ENCODE peak calls at places on chromosomes 2 and 18, in four cellular contexts. P, L, O and X are unnamed samples. For H3K4me1, the result is how much of the 10 kb centered on the place peaks cover.

GRCh38 chr2:232949016-232949415 is 64.0 kb downstream of the NGEF start:
- DNase-seq in L (no peak), P (no peak), O (no peak), X (no peak)

GRCh38 chr2:38037757-38038615 is 38.0 kb downstream of the CYP1B1 start:
- DNase-seq in O (no peak), L (no peak), P (peak), X (no peak)

GRCh38 chr18:35032113-35032512 is 9.1 kb upstream of the MAPRE2 start:
- DNase-seq in L (no peak), P (no peak), O (no peak), X (no peak)

GRCh38 chr2:2747797-2748301 is 416.8 kb upstream of the MYT1L start:
- DNase-seq in O (no peak), P (no peak), L (no peak), X (no peak)

GRCh38 chr2:167692191-167692590 is 555.2 kb downstream of the STK39 start:
- DNase-seq in O (no peak), L (no peak), P (no peak), X (no peak)

GRCh38 chr2:42125887-42126594 is 43.1 kb upstream of the EML4 start:
- DNase-seq in P (no peak), O (no peak), L (no peak), X (no peak)

GRCh38 chr18:76145968-76146367 is 349.1 kb downstream of the ZNF516 start:
- DNase-seq in O (no peak), P (no peak), L (no peak), X (no peak)

GRCh38 chr2:109195193-109196045 is 66.4 kb downstream of the SH3RF3 start:
- DNase-seq in O (no peak), L (no peak), P (no peak), X (no peak)

GRCh38 chr18:24923138-24923537 is 428.8 kb downstream of the ZNF521 start:
- DNase-seq in P (no peak), O (no peak), L (peak), X (no peak)

GRCh38 chr2:177296047-177296446 is 31.5 kb upstream of the NFE2L2 start:
- DNase-seq in P (no peak), L (peak), O (no peak), X (no peak)

GRCh38 chr2:62313433-62314227 is 117.7 kb downstream of the B3GNT2 start:
- DNase-seq in L (no peak), O (no peak), P (no peak), X (peak)

GRCh38 chr2:229231885-229232284 is 39.2 kb downstream of the PID1 start:
- DNase-seq in O (no peak), P (no peak), L (no peak), X (no peak)

GRCh38 chr2:27408601-27409320 is 630 bp downstream of the PPM1G start:
- DNase-seq in L (peak), O (no peak), P (no peak), X (no peak)

GRCh38 chr18:76351961-76352581 is 143.0 kb downstream of the ZNF516 start:
- DNase-seq in O (no peak), L (no peak), P (peak), X (no peak)

GRCh38 chr2:72115361-72116080 is 32.1 kb downstream of the CYP26B1 start:
- DNase-seq in O (no peak), P (no peak), L (no peak), X (no peak)

GRCh38 chr2:120888851-120889250 is 153.2 kb downstream of the GLI2 start:
- DNase-seq in O (no peak), P (no peak), L (no peak), X (no peak)

GRCh38 chr2:68726100-68726499 is 8.5 kb upstream of the ARHGAP25 start:
- DNase-seq in P (no peak), L (no peak), O (no peak), X (no peak)

GRCh38 chr2:178109813-178110212 is 2.4 kb upstream of the RBM45 start:
- DNase-seq in O (no peak), P (no peak), L (peak), X (no peak)

GRCh38 chr2:16189019-16189850 is 248.9 kb downstream of the MYCN start:
- DNase-seq in O (no peak), P (no peak), L (no peak), X (no peak)

GRCh38 chr2:160376576-160376975 is 117.0 kb downstream of the RBMS1 start:
- DNase-seq in L (no peak), P (no peak), O (no peak), X (no peak)

DNA sequence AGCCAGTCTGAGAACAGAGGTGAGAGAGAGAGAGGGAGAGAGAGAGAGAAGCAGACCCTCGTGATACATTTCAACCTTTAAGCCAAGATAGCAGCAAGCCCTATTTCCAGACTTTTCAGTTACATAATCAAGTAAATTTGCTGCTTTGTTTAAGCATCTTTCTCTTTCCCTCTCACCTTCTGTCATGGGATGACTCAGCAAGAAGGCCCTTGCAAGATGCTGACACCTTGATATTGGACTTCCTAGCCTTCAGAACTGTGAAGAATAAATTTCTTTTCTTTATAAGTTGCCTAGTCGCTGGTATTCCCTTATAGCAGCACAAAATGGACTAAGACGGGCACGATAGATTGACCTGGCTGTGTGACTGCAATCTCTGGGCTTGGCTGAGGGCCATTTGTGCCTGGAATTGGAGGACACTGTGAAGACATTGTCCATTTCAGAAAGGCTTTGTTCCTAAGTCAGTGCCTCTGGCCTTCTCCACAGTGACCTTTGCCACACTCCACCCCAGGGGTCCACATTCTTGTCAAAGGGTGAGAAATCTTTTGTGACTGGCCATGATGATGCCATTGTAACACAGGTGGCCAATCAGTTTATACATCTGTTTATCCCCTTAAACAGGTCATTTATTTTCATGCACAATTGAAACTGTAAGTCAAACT is 51.3 kb upstream of the ITSN2 start:
- DNase-seq in P (no peak), O (no peak), L (no peak), X (no peak)
- H3K27ac ChIP-seq in P (no peak), O (no peak), L (no peak), X (no peak)

GRCh38 chr18:49892148-49892924 is 79.0 kb upstream of the ACAA2 start:
- DNase-seq in P (no peak), O (no peak), L (no peak), X (no peak)
- H3K4me1 ChIP-seq in P (under half), O (under half), L (under half), X (under half)

DNA sequence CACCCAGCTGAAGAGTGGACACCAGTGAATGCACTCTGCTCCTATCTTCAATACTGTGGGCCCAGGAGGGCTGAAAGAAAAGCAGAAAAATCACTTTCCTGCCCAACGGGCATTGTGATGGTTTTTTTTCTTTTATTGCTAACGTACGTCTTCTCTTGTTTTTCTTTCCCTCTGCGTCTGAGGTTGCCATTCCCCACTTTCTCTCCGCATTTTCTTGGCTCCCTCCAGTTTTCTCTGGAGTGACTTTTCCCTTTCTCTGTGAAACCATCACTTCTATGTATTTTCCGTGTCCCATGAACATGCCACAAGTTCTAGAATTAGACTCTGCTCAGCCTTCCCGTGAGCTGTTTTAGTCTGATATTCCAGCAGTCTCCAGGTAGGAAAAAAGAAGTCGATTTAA is 169.2 kb downstream of the BCL2 start:
- DNase-seq in L (no peak), P (no peak), O (no peak), X (no peak)
- H3K27ac ChIP-seq in L (no peak), P (peak), O (no peak), X (no peak)

GRCh38 chr2:36480596-36480995 is 117.4 kb downstream of the FEZ2 start:
- DNase-seq in P (no peak), L (no peak), O (no peak), X (no peak)

GRCh38 chr2:36481709-36482108 is 116.3 kb downstream of the FEZ2 start:
- DNase-seq in L (no peak), O (no peak), P (no peak), X (no peak)

GRCh38 chr2:36478999-36479398 is 119.0 kb downstream of the FEZ2 start:
- DNase-seq in O (no peak), P (no peak), L (peak), X (no peak)

GRCh38 chr2:36479406-36479805 is 118.6 kb downstream of the FEZ2 start:
- DNase-seq in O (no peak), P (no peak), L (no peak), X (no peak)

DNA sequence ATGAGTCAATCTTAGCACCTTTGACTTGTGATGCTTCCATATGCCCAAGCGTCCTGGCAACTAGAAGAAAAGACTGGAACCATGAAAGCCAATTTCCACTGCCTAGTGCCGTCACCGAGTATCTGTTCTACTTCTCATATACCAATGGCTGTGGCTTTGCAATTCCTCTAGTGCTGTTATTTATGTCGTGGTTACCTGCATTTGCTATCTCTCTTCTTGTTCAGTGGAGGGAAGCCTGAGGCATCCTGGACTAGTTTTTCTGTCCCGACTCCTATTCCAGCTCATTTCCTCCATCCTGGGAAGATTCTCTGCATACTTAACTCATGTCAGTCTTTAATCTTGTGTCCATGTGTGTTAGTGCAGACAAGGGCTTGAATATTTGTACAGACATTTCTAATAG is 117.9 kb downstream of the FEZ2 start:
- DNase-seq in O (no peak), L (no peak), P (no peak), X (no peak)
- H3K4me1 ChIP-seq in O (under half), L (under half), P (under half), X (under half)

GRCh38 chr2:179671314-179671713 is 190.1 kb downstream of the ZNF385B start:
- DNase-seq in L (no peak), P (no peak), O (no peak), X (no peak)

GRCh38 chr2:179677746-179678505 is 183.5 kb downstream of the ZNF385B start:
- DNase-seq in P (no peak), O (no peak), L (no peak), X (no peak)

GRCh38 chr2:179675435-179675834 is 186.0 kb downstream of the ZNF385B start:
- DNase-seq in L (peak), O (no peak), P (no peak), X (no peak)

GRCh38 chr2:179682756-179683155 is 178.7 kb downstream of the ZNF385B start:
- DNase-seq in O (no peak), L (no peak), P (no peak), X (no peak)

DNA sequence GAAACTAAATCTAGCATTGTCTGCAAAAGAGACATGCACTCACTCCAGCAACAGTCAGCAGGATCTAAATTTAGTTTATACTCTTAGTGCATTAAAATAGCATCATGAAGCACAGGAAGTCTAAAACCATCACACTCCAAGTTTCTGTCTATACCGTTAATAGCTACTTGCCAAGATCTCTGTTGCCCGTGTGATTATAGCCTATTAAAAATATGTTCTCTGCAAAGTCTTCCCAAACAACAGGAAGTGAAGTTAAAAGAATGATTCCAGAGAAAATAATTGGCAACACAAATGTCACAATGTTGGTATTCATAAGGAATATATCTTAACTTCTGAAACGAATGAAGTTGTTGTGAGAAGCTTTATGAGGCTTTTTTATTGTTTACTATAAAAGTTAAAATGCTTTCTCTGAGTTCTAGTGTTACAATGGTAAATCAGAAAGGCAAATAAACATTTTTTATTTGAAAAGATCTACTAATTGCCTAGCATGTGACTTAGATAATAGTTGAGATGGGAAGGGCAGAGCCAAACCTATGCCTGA is 184.2 kb downstream of the ZNF385B start:
- DNase-seq in O (no peak), P (no peak), L (peak), X (no peak)
- H3K27ac ChIP-seq in O (no peak), P (peak), L (peak), X (no peak)

GRCh38 chr2:219618733-219619122 is 8.7 kb upstream of the SLC4A3 start:
- DNase-seq in L (no peak), O (no peak), P (no peak), X (no peak)
- H3K4me1 ChIP-seq in L (under half), O (under half), P (under half), X (under half)